ENCODE peak calls at places on chromosomes 4 and X, in eight cellular contexts. C is fibroblast of pulmonary artery, A is psoas muscle, Q is right atrium auricular region, Z is GM13976, P is HL-60, B is AG09309, K is cardiac muscle cell. L is an unnamed sample.
A peak's percentile ranks its signal among the peaks of the same experiment; 100 is the strongest.

GRCh38 chrX:55624403-55624802 is 1.2 kb downstream of the FOXR2 start:
- DNase-seq in C (no peak), A (no peak), Q (no peak), Z (no peak), P (no peak), B (no peak), K (no peak), L (no peak)

GRCh38 chr4:62145276-62145675 is 945.1 kb downstream of the ADGRL3 start:
- DNase-seq in C (peak; percentile 83), A (no peak), Q (no peak), Z (no peak), P (no peak), B (no peak), K (peak; percentile 0), L (no peak)

GRCh38 chr4:188680004-188680666 is 540.9 kb downstream of the TRIML1 start:
- DNase-seq in C (no peak), A (no peak), Q (no peak), Z (no peak), P (no peak), B (no peak), K (no peak), L (no peak)

GRCh38 chr4:123284166-123284565 is 112.4 kb upstream of the SPRY1 start:
- DNase-seq in C (peak; percentile 25), A (no peak), Q (no peak), Z (no peak), P (no peak), B (peak; percentile 4), K (peak; percentile 35), L (no peak)

GRCh38 chrX:47078129-47079043 is at the start of gene RGN:
- DNase-seq in C (no peak), A (peak; percentile 35), Q (no peak), Z (no peak), P (no peak), B (no peak), K (no peak), L (no peak)

GRCh38 chrX:73577368-73577767 is 14.4 kb downstream of the CHIC1 start:
- DNase-seq in C (peak; percentile 87), A (no peak), Q (no peak), Z (no peak), P (no peak), B (peak; percentile 37), K (peak; percentile 69), L (peak; percentile 75)

GRCh38 chr4:20408596-20408995 is 156.9 kb downstream of the SLIT2 start:
- DNase-seq in C (peak; percentile 32), A (no peak), Q (no peak), Z (no peak), P (no peak), B (no peak), K (no peak), L (peak; percentile 56)

GRCh38 chr4:37601527-37601926 is 84.6 kb downstream of the RELL1 start:
- DNase-seq in C (peak; percentile 98), A (no peak), Q (no peak), Z (no peak), P (peak; percentile 88), B (peak; percentile 82), K (peak; percentile 99), L (peak; percentile 56)

GRCh38 chrX:75786290-75786689 is 1.2 kb upstream of the MAGEE2 start:
- DNase-seq in C (no peak), A (no peak), Q (no peak), Z (no peak), P (no peak), B (no peak), K (no peak), L (no peak)

GRCh38 chr4:188976644-188977115 is 837.4 kb downstream of the TRIML1 start:
- DNase-seq in C (peak; percentile 21), A (no peak), Q (no peak), Z (no peak), P (no peak), B (peak; percentile 62), K (no peak), L (peak; percentile 70)

GRCh38 chr4:52912608-52913007 is 50.5 kb downstream of the RASL11B start:
- DNase-seq in C (peak; percentile 38), A (no peak), Q (no peak), Z (no peak), P (no peak), B (no peak), K (peak; percentile 40), L (peak; percentile 40)

GRCh38 chr4:20760053-20760452 is 59.8 kb downstream of the PACRGL start:
- DNase-seq in C (peak; percentile 22), A (no peak), Q (no peak), Z (no peak), P (peak; percentile 9), B (no peak), K (peak; percentile 16), L (no peak)

GRCh38 chrX:107117993-107118321 is 665 bp downstream of the RBM41 start:
- DNase-seq in C (no peak), A (no peak), Q (no peak), Z (no peak), P (peak; percentile 2), B (no peak), K (peak; percentile 2), L (no peak)

GRCh38 chrX:107118322-107119147 is at the start of gene RBM41:
- DNase-seq in C (peak; percentile 76), A (peak; percentile 71), Q (peak; percentile 86), Z (peak; percentile 68), P (peak; percentile 74), B (peak; percentile 23), K (peak; percentile 80), L (peak; percentile 67)

GRCh38 chrX:107119281-107119680 is 659 bp upstream of the RBM41 start:
- DNase-seq in C (no peak), A (no peak), Q (no peak), Z (no peak), P (no peak), B (no peak), K (no peak), L (no peak)

GRCh38 chrX:107123750-107124149 is 5.1 kb upstream of the RBM41 start:
- DNase-seq in C (no peak), A (no peak), Q (no peak), Z (no peak), P (no peak), B (no peak), K (no peak), L (no peak)
- TF ChIP-seq CTCF in C (no peak), A (no peak), Q (no peak), Z (no peak), P (no peak), B (no peak), K (no peak), L (no peak)

GRCh38 chrX:149504915-149505651 is at the start of gene IDS:
- DNase-seq in C (peak; percentile 84), A (peak; percentile 89), Q (peak; percentile 90), Z (peak; percentile 87), P (peak; percentile 84), B (peak; percentile 43), K (peak; percentile 88), L (peak; percentile 83)

GRCh38 chrX:149508467-149508866 is 3.4 kb upstream of the IDS start:
- DNase-seq in C (no peak), A (no peak), Q (no peak), Z (no peak), P (no peak), B (no peak), K (no peak), L (no peak)

GRCh38 chrX:149505671-149506070 is 565 bp upstream of the IDS start:
- DNase-seq in C (no peak), A (no peak), Q (no peak), Z (no peak), P (no peak), B (no peak), K (no peak), L (no peak)

GRCh38 chrX:149506349-149506748 is 1.2 kb upstream of the IDS start:
- DNase-seq in C (no peak), A (no peak), Q (no peak), Z (no peak), P (no peak), B (no peak), K (no peak), L (no peak)

GRCh38 chrX:149504226-149504914 is 736 bp downstream of the IDS start:
- DNase-seq in C (no peak), A (no peak), Q (no peak), Z (peak; percentile 59), P (no peak), B (no peak), K (no peak), L (no peak)
- TF ChIP-seq CTCF in C (no peak), A (no peak), Q (no peak), Z (peak; percentile 61), P (no peak), B (peak; percentile 22), K (peak; percentile 9), L (peak; percentile 31)

DNA sequence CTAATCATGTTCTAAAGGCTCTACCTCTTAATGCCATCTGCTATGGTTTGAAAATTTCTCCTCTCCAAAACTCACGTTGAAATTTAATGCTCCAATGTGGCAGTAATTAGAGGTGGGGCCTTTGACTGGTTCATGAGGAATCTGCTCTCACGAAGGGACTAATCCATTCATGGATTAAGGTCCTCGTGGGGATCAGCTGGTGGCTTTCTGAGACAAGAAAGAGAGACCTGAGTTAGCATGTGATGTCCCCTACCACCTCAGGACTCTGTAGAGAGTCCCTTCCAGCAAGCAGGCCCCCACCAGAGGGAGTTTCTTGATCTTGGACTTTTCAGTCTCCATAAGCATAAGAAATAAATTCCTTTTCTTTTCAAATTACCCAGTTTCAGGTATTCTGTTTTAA is 65.3 kb downstream of the WDFY3 start:
- DNase-seq in C (no peak), A (no peak), Q (no peak), Z (no peak), P (no peak), B (no peak), K (no peak), L (no peak)
- TF ChIP-seq CTCF in C (no peak), A (no peak), Q (no peak), Z (no peak), P (no peak), B (no peak), K (no peak), L (no peak)

DNA sequence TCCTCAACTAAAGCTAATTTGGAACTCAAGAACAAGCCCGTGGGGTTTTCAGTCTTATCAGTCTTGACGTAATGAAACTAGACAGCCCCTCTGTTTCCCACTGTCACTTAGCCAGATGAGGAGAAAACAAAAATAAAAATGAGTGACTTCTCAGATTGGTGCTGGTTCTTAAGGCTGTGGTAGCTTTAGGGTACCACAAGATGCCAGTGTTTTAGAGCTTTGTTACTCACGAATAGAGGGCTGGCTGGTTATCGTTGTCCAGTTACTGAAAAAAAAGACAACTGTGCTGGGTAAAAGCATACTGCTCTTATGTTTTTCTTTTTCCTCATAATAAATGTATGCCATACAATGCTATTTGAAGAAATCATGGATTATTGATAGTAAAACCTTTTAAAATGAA is 796.7 kb downstream of the RAPGEF2 start:
- DNase-seq in C (no peak), A (no peak), Q (no peak), Z (no peak), P (no peak), B (no peak), K (no peak), L (no peak)
- TF ChIP-seq CTCF in C (no peak), A (no peak), Q (no peak), Z (no peak), P (no peak), B (no peak), K (no peak), L (no peak)

GRCh38 chr4:106628616-106629606 is 260.3 kb upstream of the GIMD1 start:
- DNase-seq in C (no peak), A (no peak), Q (no peak), Z (no peak), P (no peak), B (no peak), K (no peak), L (no peak)
- TF ChIP-seq CTCF in C (no peak), A (no peak), Q (no peak), Z (no peak), P (no peak), B (no peak), K (no peak), L (no peak)

L was measured in IMR-90.